ENCODE peak calls at places on chromosomes 1 and 21, in four cellular contexts. P is transverse colon, H is mesothelial cell of epicardium, M is suprapubic skin. Y is an unnamed sample.

GRCh38 chr1:57839488-57839887 is 415.6 kb upstream of the DAB1 start:
- DNase-seq in P (no peak), H (no peak), M (no peak), Y (no peak)

GRCh38 chr21:44377201-44377921 is 23.9 kb downstream of the TRPM2 start:
- DNase-seq in H (no peak), M (no peak), P (no peak), Y (no peak)

GRCh38 chr1:4306559-4307467 is 347.6 kb upstream of the AJAP1 start:
- DNase-seq in P (no peak), M (no peak), H (no peak), Y (no peak)

GRCh38 chr1:153533689-153534201 is 2.0 kb downstream of the S100A6 start:
- DNase-seq in P (peak; percentile 54), H (no peak), M (no peak), Y (no peak)

GRCh38 chr21:24895885-24896734 is 711.2 kb downstream of the MRPL39 start:
- DNase-seq in M (no peak), H (no peak), P (peak; percentile 19), Y (no peak)

GRCh38 chr1:202965441-202965821 is 1.6 kb downstream of the CYB5R1 start:
- DNase-seq in M (no peak), P (no peak), H (no peak), Y (no peak)

GRCh38 chr1:204618148-204618760 is 67.3 kb downstream of the LRRN2 start:
- DNase-seq in M (no peak), P (no peak), H (no peak), Y (no peak)

GRCh38 chr1:3352084-3352951 is 102.1 kb upstream of the ARHGEF16 start:
- DNase-seq in P (peak; percentile 39), M (no peak), H (no peak), Y (no peak)

GRCh38 chr1:206941766-206942418 is 4.4 kb downstream of the PIGR start:
- DNase-seq in H (no peak), M (no peak), P (peak; percentile 83), Y (no peak)

GRCh38 chr1:28122183-28122582 is 33.8 kb upstream of the EYA3 start:
- DNase-seq in H (no peak), M (no peak), P (no peak), Y (no peak)

GRCh38 chr1:154998818-154999650 is 3.6 kb upstream of the ZBTB7B start:
- DNase-seq in H (no peak), M (peak; percentile 82), P (peak; percentile 78), Y (peak; percentile 92)

GRCh38 chr1:8463144-8463927 is 145.4 kb downstream of the SLC45A1 start:
- DNase-seq in H (no peak), P (peak; percentile 47), M (no peak), Y (no peak)

GRCh38 chr1:156608981-156609380 is 7.7 kb upstream of the GPATCH4 start:
- DNase-seq in P (peak; percentile 43), H (no peak), M (no peak), Y (no peak)

GRCh38 chr1:227447531-227447990 is 115.8 kb upstream of the ZNF678 start:
- DNase-seq in H (no peak), P (no peak), M (no peak), Y (no peak)

GRCh38 chr1:79603862-79604261 is 597.3 kb upstream of the ADGRL4 start:
- DNase-seq in P (no peak), M (no peak), H (no peak), Y (no peak)

GRCh38 chr1:236509647-236510401 is 14.0 kb upstream of the LGALS8 start:
- DNase-seq in P (peak; percentile 25), H (no peak), M (no peak), Y (no peak)

GRCh38 chr1:66984491-66984890 is 59.7 kb downstream of the MIER1 start:
- DNase-seq in H (no peak), M (no peak), P (no peak), Y (no peak)

GRCh38 chr1:91552091-91552490 is 51.4 kb downstream of the CDC7 start:
- DNase-seq in M (no peak), H (no peak), P (no peak), Y (no peak)

GRCh38 chr1:228752604-228753132 is 17.4 kb downstream of the RHOU start:
- DNase-seq in H (no peak), P (no peak), M (no peak), Y (no peak)

GRCh38 chr1:175792126-175792525 is 48.7 kb upstream of the TNR start:
- DNase-seq in H (no peak), P (no peak), M (no peak), Y (no peak)

GRCh38 chr1:171683826-171684225 is 31.3 kb upstream of the MYOC start:
- DNase-seq in M (no peak), H (no peak), P (no peak), Y (no peak)

GRCh38 chr1:6418668-6419396 is 887 bp downstream of the HES2 start:
- DNase-seq in M (no peak), H (no peak), P (peak; percentile 44), Y (no peak)

GRCh38 chr1:89855413-89856123 is 34.7 kb downstream of the LRRC8D start:
- DNase-seq in M (no peak), H (no peak), P (no peak), Y (no peak)

GRCh38 chr1:205376739-205377138 is 20.0 kb upstream of the KLHDC8A start:
- DNase-seq in P (no peak), H (no peak), M (no peak), Y (no peak)

GRCh38 chr1:47752048-47752451 is 245.1 kb downstream of the TRABD2B start:
- DNase-seq in M (peak; percentile 74), H (no peak), P (peak; percentile 69), Y (no peak)